ENCODE peak calls at places on chromosomes 5 and 9, in six cellular contexts. X, L, N, E, U and Z are unnamed samples.

GRCh38 chr5:34524123-34524522 is 132.0 kb upstream of the RAI14 start:
- DNase-seq in X (no peak), L (peak; percentile 92), N (peak; percentile 72), E (no peak), U (peak; percentile 58), Z (peak; percentile 81)

GRCh38 chr9:92723299-92723625 is 41.4 kb downstream of the BICD2 start:
- DNase-seq in X (no peak), L (no peak), N (peak; percentile 98), E (no peak), U (no peak), Z (peak; percentile 71)

GRCh38 chr5:132471944-132472343 is 18.6 kb downstream of the IRF1 start:
- DNase-seq in X (peak; percentile 14), L (no peak), N (no peak), E (no peak), U (no peak), Z (no peak)

GRCh38 chr9:125189011-125189360 is 617 bp downstream of the PPP6C start:
- DNase-seq in X (no peak), L (no peak), N (peak; percentile 9), E (no peak), U (no peak), Z (no peak)

GRCh38 chr9:129868571-129869486 is 33.6 kb downstream of the USP20 start:
- DNase-seq in X (no peak), L (no peak), N (no peak), E (no peak), U (no peak), Z (no peak)

GRCh38 chr9:77606526-77606925 is 41.6 kb downstream of the GNA14 start:
- DNase-seq in X (no peak), L (no peak), N (no peak), E (no peak), U (no peak), Z (no peak)

GRCh38 chr5:20276061-20276958 is 288.3 kb upstream of the CDH18 start:
- DNase-seq in X (no peak), L (peak; percentile 77), N (peak; percentile 93), E (peak; percentile 66), U (peak; percentile 74), Z (peak; percentile 29)

GRCh38 chr5:159525117-159525516 is 194.8 kb upstream of the IL12B start:
- DNase-seq in X (no peak), L (no peak), N (no peak), E (no peak), U (peak; percentile 80), Z (no peak)

GRCh38 chr9:136947955-136948510 is 3.0 kb downstream of the C8G start:
- DNase-seq in X (no peak), L (peak; percentile 61), N (peak; percentile 12), E (no peak), U (peak; percentile 44), Z (peak; percentile 49)

GRCh38 chr9:94675008-94675841 is 35.9 kb upstream of the FBP1 start:
- DNase-seq in X (no peak), L (no peak), N (no peak), E (no peak), U (peak; percentile 44), Z (peak; percentile 95)

GRCh38 chr5:172949426-172949825 is 9.8 kb upstream of the RPL26L1 start:
- DNase-seq in X (no peak), L (no peak), N (no peak), E (no peak), U (no peak), Z (no peak)

GRCh38 chr5:140734354-140734753 is 34.1 kb downstream of the ZMAT2 start:
- DNase-seq in X (no peak), L (no peak), N (no peak), E (no peak), U (no peak), Z (peak; percentile 35)

GRCh38 chr5:37921452-37921851 is 81.6 kb upstream of the GDNF start:
- DNase-seq in X (no peak), L (no peak), N (peak; percentile 44), E (no peak), U (peak; percentile 20), Z (no peak)

GRCh38 chr9:19229725-19230355 is 653 bp upstream of the DENND4C start:
- DNase-seq in X (no peak), L (peak; percentile 53), N (no peak), E (no peak), U (no peak), Z (no peak)

GRCh38 chr9:132192728-132193127 is 30.9 kb downstream of the NTNG2 start:
- DNase-seq in X (no peak), L (no peak), N (no peak), E (no peak), U (no peak), Z (no peak)

GRCh38 chr5:175123542-175123941 is 320.4 kb downstream of the DRD1 start:
- DNase-seq in X (no peak), L (peak; percentile 36), N (no peak), E (no peak), U (no peak), Z (no peak)

GRCh38 chr5:161058751-161059150 is 206.7 kb upstream of the ATP10B start:
- DNase-seq in X (no peak), L (no peak), N (no peak), E (peak; percentile 16), U (no peak), Z (peak; percentile 25)

GRCh38 chr5:167845952-167846351 is 445.5 kb upstream of the WWC1 start:
- DNase-seq in X (no peak), L (no peak), N (no peak), E (no peak), U (no peak), Z (no peak)

GRCh38 chr9:136016221-136016881 is 55.2 kb upstream of the UBAC1 start:
- DNase-seq in X (peak; percentile 7), L (no peak), N (no peak), E (no peak), U (no peak), Z (no peak)

GRCh38 chr5:180314106-180314505 is 22.2 kb upstream of the MAPK9 start:
- DNase-seq in X (no peak), L (no peak), N (no peak), E (no peak), U (no peak), Z (no peak)

GRCh38 chr5:39547548-39548154 is 122.9 kb upstream of the DAB2 start:
- DNase-seq in X (no peak), L (peak; percentile 50), N (peak; percentile 44), E (no peak), U (peak; percentile 89), Z (peak; percentile 76)

GRCh38 chr9:122819791-122820489 is 8.4 kb downstream of the PDCL start:
- DNase-seq in X (no peak), L (no peak), N (no peak), E (no peak), U (peak; percentile 53), Z (no peak)

GRCh38 chr9:115999498-115999897 is 154.1 kb upstream of the PAPPA start:
- DNase-seq in X (no peak), L (peak; percentile 70), N (no peak), E (no peak), U (peak; percentile 67), Z (peak; percentile 53)

GRCh38 chr9:96483733-96484240 is 33.8 kb downstream of the HABP4 start:
- DNase-seq in X (no peak), L (no peak), N (no peak), E (no peak), U (no peak), Z (peak; percentile 33)
- H3K4me3 ChIP-seq in X (no peak overlapping the region), L (no peak overlapping the region), N (no peak overlapping the region), E (no peak overlapping the region), U (no peak overlapping the region), Z (no peak overlapping the region)

DNA sequence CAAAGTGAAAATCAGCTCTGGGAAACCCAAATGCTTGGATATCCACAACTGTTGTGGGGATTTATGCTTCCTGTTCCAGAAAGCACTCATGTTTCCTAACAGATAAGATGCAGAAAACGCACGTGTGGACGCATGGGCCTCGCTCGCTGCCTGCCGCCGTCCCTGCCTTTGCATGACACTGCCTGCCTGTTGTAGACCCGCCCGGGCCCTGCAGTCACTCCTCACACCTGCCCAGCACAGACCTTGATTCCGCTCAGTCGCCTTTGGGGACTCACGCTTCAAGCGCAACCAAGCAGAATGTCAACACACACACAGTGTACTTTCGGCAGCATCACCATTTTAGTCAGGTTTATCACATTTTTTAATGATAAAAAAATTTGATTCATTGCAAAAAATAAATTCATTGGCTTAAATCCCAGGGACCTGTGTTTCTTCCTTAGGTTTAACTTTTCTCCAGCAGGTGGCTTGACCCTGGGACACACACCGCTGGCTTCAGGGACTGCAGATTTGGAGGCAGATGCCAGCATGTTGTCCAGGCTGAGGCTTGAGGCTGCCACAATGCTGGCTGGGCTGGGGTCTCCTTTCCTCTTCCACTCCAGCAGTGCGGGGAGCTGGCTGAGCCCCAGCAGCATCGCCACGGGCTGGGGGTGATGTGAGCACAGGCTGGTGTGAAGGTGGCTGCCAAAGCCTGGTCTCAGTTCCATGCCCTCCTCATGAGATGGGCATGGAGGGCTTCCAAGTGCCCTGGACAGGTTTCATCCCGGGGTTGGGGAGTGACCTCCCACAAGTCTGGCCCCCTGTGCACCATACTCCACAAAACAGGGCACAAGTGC is 416.9 kb upstream of the IRX4 start:
- DNase-seq in X (no peak), L (no peak), N (no peak), E (no peak), U (no peak), Z (no peak)
- TF ChIP-seq CTCF in X (no peak), L (peak; percentile 24), N (no peak), E (no peak), U (no peak), Z (no peak)

DNA sequence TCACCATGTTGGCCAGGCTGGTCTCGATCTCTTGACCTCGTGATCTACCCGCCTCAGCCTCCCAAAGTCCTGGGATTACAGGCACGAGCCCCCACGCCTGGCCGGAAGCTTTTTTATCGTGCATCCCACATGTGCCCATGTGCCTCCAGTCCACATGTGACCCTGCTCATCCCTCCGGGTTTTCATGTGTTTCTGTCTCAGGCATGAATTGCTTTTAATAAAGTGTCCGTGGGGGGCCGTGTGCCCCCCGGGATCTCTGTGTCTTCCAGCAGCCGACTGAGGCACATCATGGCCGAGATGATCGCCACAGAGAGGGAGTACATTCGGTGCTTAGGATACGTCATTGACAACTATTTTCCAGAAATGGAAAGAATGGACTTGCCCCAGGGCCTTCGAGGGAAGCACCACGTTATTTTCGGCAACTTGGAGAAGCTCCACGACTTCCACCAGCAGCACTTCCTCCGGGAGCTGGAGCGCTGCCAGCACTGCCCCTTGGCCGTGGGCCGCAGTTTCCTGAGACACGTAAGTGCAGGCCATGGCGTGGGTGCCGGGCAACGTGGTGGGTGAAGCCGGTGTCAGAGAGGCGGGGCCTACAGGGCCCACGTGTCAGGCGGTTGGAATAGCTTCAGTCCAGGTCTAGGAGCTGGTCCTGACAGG is 22.1 kb upstream of the LRRC14B start:
- DNase-seq in X (peak; percentile 43), L (no peak), N (no peak), E (no peak), U (peak; percentile 94), Z (peak; percentile 49)
- H3K4me3 ChIP-seq in X (no peak overlapping the region), L (no peak overlapping the region), N (no peak overlapping the region), E (no peak overlapping the region), U (no peak overlapping the region), Z (no peak overlapping the region)

GRCh38 chr5:150615141-150615699 is 25.2 kb upstream of the SYNPO start:
- DNase-seq in X (peak; percentile 46), L (no peak), N (peak; percentile 40), E (no peak), U (peak; percentile 92), Z (peak; percentile 68)

GRCh38 chr5:150614651-150615040 is 25.8 kb upstream of the SYNPO start:
- DNase-seq in X (no peak), L (no peak), N (no peak), E (no peak), U (no peak), Z (no peak)

GRCh38 chr5:150612905-150613670 is 27.4 kb upstream of the SYNPO start:
- DNase-seq in X (peak; percentile 58), L (no peak), N (no peak), E (no peak), U (peak; percentile 38), Z (no peak)

GRCh38 chr5:150612405-150612804 is 28.1 kb upstream of the SYNPO start:
- DNase-seq in X (no peak), L (no peak), N (no peak), E (no peak), U (no peak), Z (no peak)

GRCh38 chr5:150613991-150614650 is 26.3 kb upstream of the SYNPO start:
- DNase-seq in X (no peak), L (peak; percentile 68), N (no peak), E (no peak), U (no peak), Z (no peak)
- TF ChIP-seq CTCF in X (no peak), L (no peak), N (no peak), E (peak; percentile 17), U (peak; percentile 35), Z (peak; percentile 11)